ENCODE peak calls at places on chromosomes 4 and X, in ten cellular contexts. Y is fibroblast of lung, F is left ventricle myocardium inferior, O is aorta, D is osteoblast, B is K562, P is uterus, X is pancreas, U is GM23338, W is lower lobe of right lung. A is an unnamed sample.

GRCh38 chr4:112119358-112119783 is 25.9 kb upstream of the FAM241A start:
- DNase-seq in Y (no peak), F (no peak), O (no peak), D (no peak), B (no peak), P (no peak), X (no peak), U (no peak), W (no peak), A (no peak)

GRCh38 chrX:71056857-71057256 is 11.3 kb downstream of the SNX12 start:
- DNase-seq in Y (peak), F (no peak), O (no peak), D (no peak), B (no peak), P (no peak), X (no peak), U (no peak), W (no peak), A (no peak)

GRCh38 chr4:148054275-148054674 is 322.4 kb downstream of the ARHGAP10 start:
- DNase-seq in Y (no peak), F (no peak), O (no peak), D (no peak), B (no peak), P (no peak), X (no peak), U (no peak), W (no peak), A (no peak)

GRCh38 chrX:2693123-2693438 is 2.0 kb downstream of the CD99 start:
- DNase-seq in Y (no peak), F (no peak), O (no peak), D (no peak), B (no peak), P (no peak), X (no peak), U (no peak), W (no peak), A (no peak)

GRCh38 chr4:61202638-61203495 is 2.7 kb downstream of the ADGRL3 start:
- DNase-seq in Y (peak), F (peak), O (peak), D (peak), B (no peak), P (no peak), X (no peak), U (peak), W (no peak), A (no peak)

GRCh38 chr4:188037003-188037713 is 41.6 kb downstream of the ZFP42 start:
- DNase-seq in Y (no peak), F (no peak), O (no peak), D (no peak), B (no peak), P (no peak), X (no peak), U (no peak), W (no peak), A (no peak)

GRCh38 chr4:183201331-183201730 is 102.3 kb downstream of the WWC2 start:
- DNase-seq in Y (peak), F (no peak), O (no peak), D (peak), B (no peak), P (no peak), X (no peak), U (no peak), W (no peak), A (no peak)

GRCh38 chr4:124610214-124610613 is 102.3 kb downstream of the ANKRD50 start:
- DNase-seq in Y (no peak), F (no peak), O (no peak), D (no peak), B (no peak), P (no peak), X (no peak), U (peak), W (peak), A (no peak)

GRCh38 chr4:83054928-83055327 is 19.9 kb downstream of the COPS4 start:
- DNase-seq in Y (peak), F (no peak), O (no peak), D (no peak), B (no peak), P (no peak), X (no peak), U (no peak), W (no peak), A (no peak)

GRCh38 chr4:56112377-56112776 is 163.6 kb downstream of the CEP135 start:
- DNase-seq in Y (no peak), F (no peak), O (no peak), D (no peak), B (no peak), P (no peak), X (no peak), U (peak), W (no peak), A (no peak)

GRCh38 chr4:27049101-27049829 is 188.6 kb downstream of the STIM2 start:
- DNase-seq in Y (no peak), F (no peak), O (no peak), D (no peak), B (no peak), P (no peak), X (no peak), U (no peak), W (no peak), A (no peak)

GRCh38 chr4:62018537-62018936 is 818.4 kb downstream of the ADGRL3 start:
- DNase-seq in Y (no peak), F (no peak), O (no peak), D (no peak), B (no peak), P (no peak), X (no peak), U (peak), W (no peak), A (no peak)

GRCh38 chr4:153916273-153916755 is 127.4 kb upstream of the SFRP2 start:
- DNase-seq in Y (no peak), F (no peak), O (no peak), D (no peak), B (no peak), P (no peak), X (no peak), U (no peak), W (no peak), A (no peak)

GRCh38 chrX:30215357-30215843 is at the start of gene MAGEB2:
- DNase-seq in Y (no peak), F (no peak), O (no peak), D (no peak), B (peak), P (no peak), X (no peak), U (peak), W (no peak), A (no peak)

GRCh38 chr4:169008478-169008877 is 1.6 kb downstream of the CBR4 start:
- DNase-seq in Y (no peak), F (no peak), O (no peak), D (no peak), B (no peak), P (no peak), X (no peak), U (no peak), W (no peak), A (no peak)
- H3K4me3 ChIP-seq in Y (peak), F (peak), O (no peak), D (peak), B (peak), P (peak), X (peak), U (peak), W (peak), A (peak)

GRCh38 chr4:70931359-70931758 is 29.2 kb downstream of the MOB1B start:
- DNase-seq in Y (no peak), F (no peak), O (no peak), D (no peak), B (no peak), P (no peak), X (no peak), U (no peak), W (no peak), A (no peak)

GRCh38 chr4:70927502-70928139 is 25.5 kb downstream of the MOB1B start:
- DNase-seq in Y (no peak), F (no peak), O (no peak), D (no peak), B (no peak), P (no peak), X (no peak), U (peak), W (no peak), A (no peak)

GRCh38 chr4:70930530-70931256 is 28.5 kb downstream of the MOB1B start:
- DNase-seq in Y (no peak), F (no peak), O (no peak), D (no peak), B (no peak), P (no peak), X (no peak), U (no peak), W (no peak), A (no peak)

GRCh38 chr4:70920592-70920991 is 18.4 kb downstream of the MOB1B start:
- DNase-seq in Y (no peak), F (no peak), O (no peak), D (no peak), B (no peak), P (no peak), X (no peak), U (no peak), W (no peak), A (no peak)

DNA sequence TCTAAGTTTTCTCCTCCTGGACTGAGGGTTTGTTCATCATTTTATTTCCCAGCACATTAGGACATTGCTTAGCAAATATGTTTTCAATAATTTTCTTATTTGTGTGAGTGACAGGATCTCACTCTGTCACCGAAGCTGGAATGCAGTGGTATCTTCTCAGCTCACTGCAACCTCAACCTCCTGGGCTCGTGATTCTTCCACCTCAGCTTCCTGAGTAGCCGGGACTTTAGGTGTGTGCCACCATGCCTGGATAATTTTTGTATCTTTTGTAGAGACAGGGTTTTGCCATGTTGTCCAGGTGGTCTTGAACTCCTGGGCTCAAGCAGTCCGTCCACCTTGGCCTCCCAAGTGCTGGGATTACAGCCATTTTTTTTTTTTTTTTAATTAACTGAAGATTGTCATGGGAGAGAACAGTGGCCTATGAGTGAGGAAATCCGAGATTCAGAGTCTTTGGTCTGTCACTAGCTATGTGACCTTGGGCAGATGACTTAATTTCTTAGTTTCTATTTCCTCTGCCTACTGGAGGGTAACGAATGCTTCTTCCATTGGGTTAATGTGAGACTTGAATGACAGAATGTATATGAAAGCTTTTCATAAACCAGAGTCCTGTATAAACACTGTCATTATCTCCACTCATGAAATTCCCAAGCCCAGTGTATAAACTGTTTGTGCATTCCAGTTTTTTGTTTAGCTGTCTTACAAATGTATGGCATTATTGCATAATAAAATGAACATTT is 23.9 kb downstream of the MOB1B start:
- DNase-seq in Y (no peak), F (no peak), O (no peak), D (no peak), B (no peak), P (no peak), X (no peak), U (no peak), W (no peak), A (no peak)
- H3K27ac ChIP-seq in Y (no peak), F (no peak), O (no peak), D (no peak), B (no peak), P (no peak), X (no peak), U (peak), W (no peak), A (no peak)

GRCh38 chrX:131083510-131084142 is 25.5 kb downstream of the ARHGAP36 start:
- DNase-seq in Y (no peak), F (no peak), O (no peak), D (no peak), B (no peak), P (no peak), X (no peak), U (peak), W (no peak), A (no peak)

GRCh38 chrX:131084145-131084544 is 26.0 kb downstream of the ARHGAP36 start:
- DNase-seq in Y (no peak), F (no peak), O (no peak), D (no peak), B (no peak), P (no peak), X (no peak), U (no peak), W (no peak), A (no peak)

DNA sequence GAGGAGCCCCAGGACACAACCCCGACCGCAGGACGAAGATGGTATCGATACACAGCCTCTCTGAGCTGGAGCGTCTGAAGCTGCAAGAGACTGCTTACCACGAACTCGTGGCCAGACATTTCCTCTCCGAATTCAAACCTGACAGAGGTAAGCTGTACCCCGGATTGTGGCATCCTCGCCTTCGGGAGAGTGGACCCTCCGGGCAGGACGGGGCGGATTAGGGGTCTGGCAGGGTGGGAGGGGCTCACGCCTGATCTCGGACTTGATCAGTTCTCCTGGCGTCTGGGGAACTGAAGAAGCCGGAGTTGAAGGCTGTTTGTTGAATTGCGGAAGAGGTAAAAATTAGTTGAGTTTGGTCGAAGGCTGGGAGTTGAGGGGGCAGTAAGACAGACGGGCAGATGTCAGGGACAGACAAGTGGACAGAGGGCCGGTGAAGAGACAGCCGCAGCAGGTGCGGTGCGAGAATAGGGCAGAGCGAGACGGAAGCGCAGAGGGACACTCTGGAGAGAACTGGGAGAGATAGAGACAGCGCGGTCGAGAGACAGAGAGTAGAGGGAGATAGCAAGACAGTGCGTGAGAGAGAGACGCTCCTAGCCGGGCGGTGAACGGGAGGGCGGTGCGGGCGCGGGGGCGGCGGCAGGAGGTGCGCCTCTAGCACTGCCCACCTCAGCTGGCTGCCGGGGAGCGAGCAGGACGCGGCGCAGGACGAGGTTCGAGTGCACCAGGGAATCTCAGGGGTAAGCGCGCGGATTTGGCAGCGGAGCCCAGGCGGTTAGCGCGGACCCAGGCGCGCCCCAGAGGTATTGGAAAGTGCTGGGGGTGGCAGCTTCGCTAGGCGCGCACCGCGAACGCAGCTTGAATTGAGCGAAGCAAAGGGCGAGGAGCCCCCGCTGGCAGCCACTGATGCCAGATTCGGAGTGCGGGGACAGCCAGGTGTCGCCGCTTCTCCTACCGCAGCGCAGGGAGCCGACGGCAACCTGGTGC is 23.9 kb downstream of the ARHGAP36 start:
- DNase-seq in Y (no peak), F (no peak), O (no peak), D (no peak), B (no peak), P (no peak), X (no peak), U (peak), W (no peak), A (no peak)
- H3K4me3 ChIP-seq in Y (no peak), F (no peak), O (no peak), D (no peak), B (no peak), P (no peak), X (no peak), U (peak), W (no peak), A (no peak)

GRCh38 chr4:16812041-16812440 is 86.4 kb downstream of the LDB2 start:
- DNase-seq in Y (no peak), F (no peak), O (no peak), D (no peak), B (no peak), P (no peak), X (no peak), U (no peak), W (no peak), A (no peak)

GRCh38 chr4:16820304-16820703 is 78.1 kb downstream of the LDB2 start:
- DNase-seq in Y (no peak), F (no peak), O (no peak), D (no peak), B (no peak), P (no peak), X (no peak), U (peak), W (no peak), A (no peak)

GRCh38 chr4:16819652-16820051 is 78.8 kb downstream of the LDB2 start:
- DNase-seq in Y (no peak), F (no peak), O (no peak), D (no peak), B (no peak), P (no peak), X (no peak), U (no peak), W (no peak), A (no peak)

GRCh38 chr4:16818005-16818404 is 80.4 kb downstream of the LDB2 start:
- DNase-seq in Y (no peak), F (no peak), O (no peak), D (no peak), B (no peak), P (no peak), X (no peak), U (peak), W (no peak), A (no peak)
- H3K27ac ChIP-seq in Y (no peak), F (no peak), O (no peak), D (no peak), B (no peak), P (no peak), X (no peak), U (peak), W (no peak), A (no peak)

DNA sequence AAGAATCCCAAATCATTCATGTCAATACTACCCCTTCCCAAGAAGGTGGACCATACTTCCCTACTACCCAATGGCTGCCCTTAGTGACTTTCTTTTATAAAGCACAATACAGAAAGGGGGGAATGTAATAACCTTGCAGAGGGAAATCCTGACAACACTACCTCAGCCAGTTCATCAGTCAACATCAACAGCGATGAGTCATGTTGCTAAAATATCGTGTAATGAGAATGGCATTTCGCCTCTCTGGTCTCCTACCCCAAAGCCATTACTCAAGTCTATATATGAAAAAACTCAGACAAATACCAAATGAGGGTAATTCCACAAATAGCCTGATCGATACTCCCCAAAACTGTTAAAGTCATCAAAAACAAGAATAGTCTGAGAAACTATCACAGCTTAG is 3.3 kb upstream of the MAGEA8 start:
- DNase-seq in Y (peak), F (no peak), O (no peak), D (no peak), B (no peak), P (no peak), X (no peak), U (no peak), W (no peak), A (no peak)
- H3K4me3 ChIP-seq in Y (no peak), F (no peak), O (no peak), D (no peak), B (no peak), P (no peak), X (no peak), U (no peak), W (no peak), A (no peak)

GRCh38 chr4:114597410-114598115 is 1.0 kb upstream of the UGT8 start:
- DNase-seq in Y (no peak), F (no peak), O (no peak), D (peak), B (no peak), P (no peak), X (peak), U (peak), W (no peak), A (no peak)
- H3K27ac ChIP-seq in Y (no peak), F (no peak), O (no peak), D (no peak), B (peak), P (no peak), X (peak), U (no peak), W (no peak), A (no peak)

DNA sequence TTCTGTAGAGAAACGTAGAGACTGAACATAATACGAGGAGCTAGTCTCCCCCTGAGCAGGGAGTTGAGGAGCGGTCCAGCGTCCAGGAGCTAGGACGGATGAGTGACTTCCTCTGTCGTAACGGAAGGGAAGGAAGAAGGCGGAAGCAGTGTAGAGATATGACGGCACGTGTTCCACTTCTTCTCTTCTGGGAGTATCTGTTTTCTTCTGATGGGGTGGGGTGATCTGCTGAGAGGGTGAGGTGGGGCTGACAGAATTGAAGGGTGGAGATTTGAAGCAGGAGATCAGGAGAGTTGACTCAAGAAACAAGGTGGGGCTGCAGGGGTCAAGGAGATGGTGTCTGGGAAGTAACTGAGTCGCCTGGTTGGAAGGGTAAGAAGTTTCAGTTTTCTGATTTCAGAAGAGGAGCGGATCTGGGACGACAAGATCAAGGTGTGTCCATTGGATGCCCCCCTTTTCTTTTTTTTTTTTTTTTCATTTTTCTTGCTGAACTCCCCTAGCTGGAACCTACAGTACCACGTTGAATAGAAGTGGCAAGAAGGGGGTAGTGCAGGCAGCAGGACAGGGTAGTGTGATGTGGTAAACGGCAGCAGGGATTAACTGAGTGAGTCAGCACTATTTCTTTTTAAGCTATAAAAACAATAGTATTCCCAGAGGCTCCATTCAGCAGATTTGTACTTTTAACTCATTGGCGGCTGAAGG is 50.7 kb upstream of the SETD7 start:
- DNase-seq in Y (peak), F (no peak), O (no peak), D (peak), B (peak), P (no peak), X (no peak), U (no peak), W (no peak), A (no peak)
- H3K4me3 ChIP-seq in Y (no peak), F (peak), O (no peak), D (peak), B (no peak), P (no peak), X (no peak), U (no peak), W (peak), A (no peak)

GRCh38 chr4:152380919-152381318 is 155.0 kb downstream of the FBXW7 start:
- DNase-seq in Y (no peak), F (no peak), O (no peak), D (no peak), B (no peak), P (no peak), X (no peak), U (no peak), W (no peak), A (no peak)
- H3K27ac ChIP-seq in Y (no peak), F (peak), O (no peak), D (no peak), B (no peak), P (no peak), X (peak), U (no peak), W (peak), A (no peak)

GRCh38 chrX:68830486-68831404 is 1.9 kb downstream of the EFNB1 start:
- DNase-seq in Y (no peak), F (no peak), O (peak), D (no peak), B (no peak), P (peak), X (no peak), U (no peak), W (no peak), A (no peak)
- H3K4me3 ChIP-seq in Y (peak), F (peak), O (peak), D (peak), B (no peak), P (peak), X (peak), U (peak), W (peak), A (peak)

GRCh38 chr4:105551968-105552746 is at the start of gene ARHGEF38:
- DNase-seq in Y (peak), F (no peak), O (no peak), D (peak), B (no peak), P (no peak), X (peak), U (peak), W (peak), A (no peak)
- H3K27ac ChIP-seq in Y (no peak), F (no peak), O (no peak), D (no peak), B (no peak), P (no peak), X (peak), U (no peak), W (peak), A (no peak)